ENCODE peak calls at places on chromosomes 11 and 22, in seven cellular contexts. M is mesendoderm, V is IMR-90, Q is neuronal stem cell, B is trophoblast cell, D is mesenchymal stem cell, S is H1. O is an unnamed sample.
A peak's percentile ranks its signal among the peaks of the same experiment; 100 is the strongest.

GRCh38 chr11:9530020-9530628 is 43.3 kb upstream of the WEE1 start:
- DNase-seq in Q (no peak), B (peak; percentile 95), V (no peak), D (no peak), M (no peak), S (no peak), O (no peak)

GRCh38 chr11:68328374-68329091 is 16.1 kb downstream of the LRP5 start:
- DNase-seq in Q (peak; percentile 58), M (peak; percentile 71), V (no peak), B (no peak), S (no peak), D (no peak), O (peak; percentile 65)

GRCh38 chr22:47408409-47408808 is 646.0 kb downstream of the TBC1D22A start:
- DNase-seq in S (no peak), B (no peak), D (no peak), Q (no peak), V (no peak), M (peak; percentile 27), O (no peak)

GRCh38 chr11:69588270-69588669 is 52.7 kb upstream of the CCND1 start:
- DNase-seq in B (peak; percentile 63), D (peak; percentile 58), V (peak; percentile 87), Q (no peak), M (no peak), S (no peak), O (no peak)

GRCh38 chr11:115941481-115941993 is 437.3 kb upstream of the CADM1 start:
- DNase-seq in D (peak; percentile 97), Q (no peak), B (peak; percentile 95), M (no peak), S (no peak), V (peak; percentile 97), O (no peak)

GRCh38 chr11:83914995-83915394 is 628.8 kb upstream of the CCDC90B start:
- DNase-seq in Q (no peak), B (no peak), S (no peak), M (no peak), V (no peak), D (no peak), O (no peak)

GRCh38 chr22:48496987-48497650 is 1330.6 kb downstream of the BRD1 start:
- DNase-seq in Q (no peak), B (no peak), D (no peak), V (no peak), S (no peak), M (peak; percentile 64), O (peak; percentile 78)

GRCh38 chr11:34926831-34927132 is 10.4 kb downstream of the PDHX start:
- DNase-seq in B (peak; percentile 14), D (peak; percentile 50), V (peak; percentile 76), S (no peak), Q (no peak), M (no peak), O (no peak)

GRCh38 chr22:26800858-26801257 is 143.5 kb downstream of the MIAT start:
- DNase-seq in S (no peak), V (peak; percentile 76), D (peak; percentile 76), Q (peak; percentile 54), B (no peak), M (peak; percentile 73), O (peak; percentile 84)

GRCh38 chr22:17410576-17410975 is 41.3 kb downstream of the CECR2 start:
- DNase-seq in D (no peak), Q (no peak), V (no peak), S (no peak), B (no peak), M (no peak), O (no peak)

GRCh38 chr11:114441921-114442320 is 2.7 kb downstream of the REXO2 start:
- DNase-seq in Q (no peak), D (no peak), B (no peak), M (no peak), S (no peak), V (no peak), O (no peak)

GRCh38 chr11:60887531-60887930 is 18.9 kb downstream of the PRPF19 start:
- DNase-seq in V (peak; percentile 61), S (no peak), B (peak; percentile 47), M (peak; percentile 72), D (peak; percentile 63), Q (peak; percentile 24), O (peak; percentile 58)

GRCh38 chr22:45709866-45710265 is 38.2 kb downstream of the ATXN10 start:
- DNase-seq in M (no peak), D (peak; percentile 78), Q (no peak), V (peak; percentile 82), S (no peak), B (no peak), O (no peak)

GRCh38 chr11:78961938-78962701 is 387.5 kb upstream of the NARS2 start:
- DNase-seq in S (no peak), B (no peak), V (peak; percentile 48), D (peak; percentile 37), Q (peak; percentile 85), M (peak; percentile 91), O (peak; percentile 91)

GRCh38 chr22:44204937-44205712 is 24.4 kb downstream of the PARVG start:
- DNase-seq in Q (no peak), D (no peak), B (no peak), S (no peak), V (no peak), M (no peak), O (no peak)

GRCh38 chr22:24282401-24282800 is 11.8 kb downstream of the SPECC1L start:
- DNase-seq in S (no peak), M (no peak), B (peak; percentile 94), D (no peak), Q (no peak), V (no peak), O (no peak)

GRCh38 chr11:96045622-96046456 is 121.9 kb upstream of the MTMR2 start:
- DNase-seq in V (peak; percentile 63), M (peak; percentile 85), S (peak; percentile 73), B (no peak), Q (no peak), D (peak; percentile 40), O (peak; percentile 82)

GRCh38 chr11:135037828-135038227 is 625.8 kb upstream of the B3GAT1 start:
- DNase-seq in B (no peak), D (no peak), V (no peak), S (no peak), Q (no peak), M (no peak), O (no peak)

GRCh38 chr11:62614275-62614674 is 1.2 kb downstream of the ROM1 start:
- DNase-seq in D (no peak), M (peak; percentile 82), Q (no peak), S (no peak), V (no peak), B (peak; percentile 51), O (no peak)

GRCh38 chr11:68440254-68440653 is 20.3 kb upstream of the PPP6R3 start:
- DNase-seq in B (no peak), M (no peak), D (no peak), S (no peak), Q (no peak), V (no peak), O (no peak)

GRCh38 chr11:117098269-117099231 is at the start of gene SIK3:
- DNase-seq in S (peak; percentile 43), B (peak; percentile 99), V (peak; percentile 89), Q (peak; percentile 85), D (peak; percentile 92), M (peak; percentile 91), O (peak; percentile 90)

GRCh38 chr11:86068138-86068861 is 584 bp downstream of the PICALM start:
- DNase-seq in S (no peak), B (peak; percentile 39), Q (peak; percentile 23), D (peak; percentile 35), V (no peak), M (peak; percentile 58), O (peak; percentile 37)

GRCh38 chr11:78419327-78419726 is 1.7 kb upstream of the GAB2 start:
- DNase-seq in V (peak; percentile 99), M (peak; percentile 18), B (peak; percentile 70), S (no peak), Q (no peak), D (peak; percentile 99), O (no peak)

GRCh38 chr11:19508166-19508565 is 204.5 kb upstream of the NAV2 start:
- DNase-seq in S (no peak), Q (no peak), B (peak; percentile 82), D (peak; percentile 63), M (peak; percentile 35), V (peak; percentile 3), O (no peak)
- H3K4ac ChIP-seq in S (no peak overlapping the region), Q (no peak overlapping the region), B (no peak overlapping the region), D (no peak overlapping the region), M (no peak overlapping the region), V (no peak overlapping the region), O (no peak overlapping the region)

GRCh38 chr11:92190535-92191206 is 33.9 kb upstream of the FAT3 start:
- DNase-seq in M (no peak), S (no peak), B (no peak), V (no peak), Q (no peak), D (no peak), O (no peak)
- H3K18ac ChIP-seq in M (no peak overlapping the region), S (no peak overlapping the region), B (no peak overlapping the region), V (no peak overlapping the region), Q (no peak overlapping the region), D (no peak overlapping the region), O (no peak overlapping the region)

DNA sequence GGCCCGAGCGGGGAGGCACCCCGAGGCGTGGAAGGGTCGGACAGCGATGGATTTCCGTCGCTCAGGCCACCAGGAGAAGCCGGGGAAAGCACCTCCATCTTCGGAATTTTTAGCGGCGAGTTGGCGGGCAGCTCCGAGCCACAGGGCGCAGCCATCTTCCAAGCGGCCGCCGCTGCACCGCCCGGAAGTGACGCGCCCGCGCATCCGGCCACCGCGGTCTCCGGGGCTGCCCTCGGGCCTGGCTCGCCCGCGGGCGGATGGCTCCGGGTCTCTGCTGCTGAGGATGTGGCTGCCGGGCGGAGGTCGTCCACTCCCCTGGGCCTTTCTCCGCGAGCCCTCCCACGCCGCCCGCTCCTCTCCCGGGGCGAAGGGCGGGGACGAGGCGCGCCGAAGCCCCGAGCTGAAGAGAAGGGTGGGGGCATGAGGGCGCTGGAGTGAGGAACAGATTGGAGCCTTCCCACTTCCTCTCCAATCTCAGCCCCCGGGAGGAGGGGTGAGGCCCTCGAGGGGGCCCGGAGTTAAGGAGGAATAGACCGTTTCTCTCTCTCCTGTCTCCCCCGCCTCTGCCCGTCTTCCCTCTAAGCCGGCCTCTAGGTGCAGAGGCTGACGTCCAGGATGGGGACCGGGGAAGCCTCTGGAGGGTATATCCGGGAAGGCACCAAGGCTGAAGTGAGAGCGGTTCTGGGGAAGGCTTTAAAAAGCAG is at the start of gene MSANTD2:
- DNase-seq in Q (peak; percentile 76), S (peak; percentile 29), M (peak; percentile 92), D (peak; percentile 90), B (peak; percentile 86), V (peak; percentile 79), O (peak; percentile 82)
- H3K4ac ChIP-seq in Q (peak within 1 kb of the TSS; percentile 95), S (peak within 1 kb of the TSS; percentile 89), M (peak within 1 kb of the TSS; percentile 99), D (peak within 1 kb of the TSS; percentile 98), B (peak within 1 kb of the TSS; percentile 96), V (peak within 1 kb of the TSS; percentile 98), O (peak within 1 kb of the TSS; percentile 41)

DNA sequence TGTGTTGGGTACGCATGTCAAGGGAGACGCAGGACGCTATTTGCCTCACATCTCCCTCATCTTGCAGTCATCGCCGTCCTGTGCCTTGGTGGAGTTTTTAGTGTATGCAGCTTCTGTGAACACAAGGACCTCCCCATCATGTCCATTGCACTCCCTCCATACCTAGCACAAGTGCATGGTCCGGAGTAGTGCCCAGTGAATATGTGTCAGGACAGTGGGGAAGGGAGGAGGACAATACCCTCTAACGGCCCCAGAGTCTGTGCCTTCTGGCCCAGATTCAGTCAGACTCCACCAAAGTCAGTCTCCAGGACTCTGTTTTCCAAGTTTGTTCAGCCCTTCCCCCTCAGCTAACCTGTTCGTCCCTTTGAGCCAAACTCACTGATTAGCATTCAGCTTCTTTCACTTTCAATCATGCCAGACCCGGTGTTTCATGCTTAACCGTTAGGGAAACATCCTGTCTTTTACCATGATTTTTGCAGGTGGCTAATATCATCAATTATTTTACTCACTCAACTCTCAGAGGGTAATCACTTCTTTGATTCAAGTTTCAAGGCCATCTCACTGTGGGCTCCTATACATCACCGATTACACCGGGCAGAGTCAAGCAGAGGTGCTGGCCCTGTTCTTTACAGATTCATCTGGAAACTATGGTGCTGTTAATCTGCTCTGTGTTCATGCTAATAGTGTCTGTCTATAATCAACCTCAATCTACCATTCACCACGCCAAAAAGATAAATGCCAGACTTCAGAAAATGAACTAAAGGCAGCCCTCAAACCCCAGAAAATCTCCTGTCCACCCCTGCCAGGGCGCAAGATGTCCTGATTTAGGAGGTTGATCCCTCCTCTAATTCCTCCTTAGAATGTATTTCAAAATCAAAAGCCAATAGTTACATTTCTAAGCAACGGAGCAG is 156.5 kb downstream of the RRAS2 start:
- DNase-seq in B (no peak), S (no peak), M (no peak), V (no peak), D (no peak), Q (no peak), O (no peak)
- H3K18ac ChIP-seq in B (no peak overlapping the region), S (no peak overlapping the region), M (no peak overlapping the region), V (no peak overlapping the region), D (no peak overlapping the region), Q (peak overlapping the region; percentile 70), O (no peak overlapping the region)